ENCODE peak calls at places on chromosome 7, in eight cellular contexts. K is NCI-H1105 treated with DMSO at 0.1 percent for 48 hours; S is body of pancreas; B is GM23338; Z is colonic mucosa; G is small intestine; A is activated CD8-positive, alpha-beta T cell treated with anti-CD3 and anti-CD28 coated beads for 36 hours; F is activated CD4-positive, alpha-beta T cell treated with anti-CD3 and anti-CD28 coated beads for 48 hours. M is an unnamed sample.

GRCh38 chr7:142153400-142153799 is 41.9 kb downstream of the MGAM2 start:
- DNase-seq in K (no peak), S (peak), B (no peak), Z (no peak), G (peak), A (no peak), F (peak), M (peak)

GRCh38 chr7:128405345-128406146 is 4.2 kb downstream of the IMPDH1 start:
- DNase-seq in K (peak), S (peak), B (peak), Z (peak), G (peak), A (peak), F (peak), M (peak)

GRCh38 chr7:128713794-128714193 is 25.4 kb upstream of the CALU start:
- DNase-seq in K (no peak), S (no peak), B (no peak), Z (no peak), G (no peak), A (no peak), F (no peak), M (no peak)

GRCh38 chr7:143979999-143980398 is 20.1 kb upstream of the OR6B1 start:
- DNase-seq in K (no peak), S (no peak), B (no peak), Z (no peak), G (no peak), A (no peak), F (no peak), M (no peak)

GRCh38 chr7:42549212-42549611 is 312.2 kb upstream of the GLI3 start:
- DNase-seq in K (no peak), S (no peak), B (no peak), Z (no peak), G (no peak), A (no peak), F (no peak), M (no peak)

GRCh38 chr7:2032030-2032875 is 200.5 kb downstream of the MAD1L1 start:
- DNase-seq in K (no peak), S (no peak), B (no peak), Z (no peak), G (no peak), A (peak), F (no peak), M (no peak)

GRCh38 chr7:113392841-113393540 is 274.6 kb upstream of the SMIM30 start:
- DNase-seq in K (no peak), S (no peak), B (no peak), Z (no peak), G (no peak), A (no peak), F (no peak), M (no peak)

GRCh38 chr7:116252249-116252648 is 41.9 kb downstream of the TES start:
- DNase-seq in K (no peak), S (no peak), B (no peak), Z (no peak), G (no peak), A (no peak), F (no peak), M (no peak)

GRCh38 chr7:106062006-106062405 is 50.1 kb downstream of the SYPL1 start:
- DNase-seq in K (no peak), S (no peak), B (no peak), Z (peak), G (no peak), A (no peak), F (no peak), M (no peak)

GRCh38 chr7:143367972-143368371 is 5.5 kb upstream of the FAM131B start:
- DNase-seq in K (no peak), S (peak), B (no peak), Z (peak), G (peak), A (no peak), F (no peak), M (no peak)

GRCh38 chr7:30430777-30431176 is 47.8 kb downstream of the NOD1 start:
- DNase-seq in K (no peak), S (no peak), B (no peak), Z (no peak), G (no peak), A (no peak), F (no peak), M (no peak)

GRCh38 chr7:27134392-27134791 is 3.8 kb upstream of the HOXA4 start:
- DNase-seq in K (no peak), S (no peak), B (no peak), Z (peak), G (no peak), A (peak), F (no peak), M (no peak)

GRCh38 chr7:34123316-34123715 is 218.0 kb downstream of the BMPER start:
- DNase-seq in K (no peak), S (no peak), B (no peak), Z (no peak), G (no peak), A (no peak), F (no peak), M (no peak)

GRCh38 chr7:17147409-17147808 is 151.0 kb upstream of the AHR start:
- DNase-seq in K (no peak), S (no peak), B (no peak), Z (no peak), G (no peak), A (no peak), F (no peak), M (no peak)

GRCh38 chr7:116591202-116592040 is 66.6 kb downstream of the CAV1 start:
- DNase-seq in K (peak), S (no peak), B (peak), Z (no peak), G (peak), A (no peak), F (no peak), M (no peak)

GRCh38 chr7:22723171-22723601 is 3.8 kb upstream of the IL6 start:
- DNase-seq in K (no peak), S (peak), B (no peak), Z (peak), G (no peak), A (no peak), F (no peak), M (no peak)

GRCh38 chr7:113087278-113087998 is 811 bp upstream of the GPR85 start:
- DNase-seq in K (no peak), S (no peak), B (peak), Z (no peak), G (peak), A (no peak), F (no peak), M (peak)

GRCh38 chr7:24052572-24053223 is 231.3 kb upstream of the NPY start:
- DNase-seq in K (peak), S (no peak), B (no peak), Z (no peak), G (peak), A (peak), F (no peak), M (no peak)

GRCh38 chr7:18583305-18583704 is 87.8 kb downstream of the HDAC9 start:
- DNase-seq in K (no peak), S (no peak), B (no peak), Z (no peak), G (no peak), A (no peak), F (no peak), M (no peak)

GRCh38 chr7:133857376-133858119 is 269.6 kb upstream of the LRGUK start:
- DNase-seq in K (no peak), S (no peak), B (no peak), Z (no peak), G (no peak), A (no peak), F (no peak), M (no peak)

GRCh38 chr7:135467207-135467711 is 42.6 kb downstream of the CNOT4 start:
- DNase-seq in K (no peak), S (no peak), B (no peak), Z (no peak), G (peak), A (no peak), F (no peak), M (no peak)

GRCh38 chr7:148607151-148607661 is 16.6 kb downstream of the C7orf33 start:
- DNase-seq in K (no peak), S (no peak), B (peak), Z (no peak), G (no peak), A (no peak), F (no peak), M (no peak)

GRCh38 chr7:130296221-130296951 is 3.4 kb downstream of the CPA4 start:
- DNase-seq in K (no peak), S (no peak), B (no peak), Z (no peak), G (no peak), A (no peak), F (no peak), M (no peak)

GRCh38 chr7:105934577-105935185 is 28.4 kb upstream of the CDHR3 start:
- DNase-seq in K (peak), S (peak), B (peak), Z (no peak), G (peak), A (peak), F (no peak), M (peak)

GRCh38 chr7:99597762-99598501 is at the start of gene TMEM225B:
- DNase-seq in K (no peak), S (no peak), B (peak), Z (no peak), G (no peak), A (peak), F (peak), M (no peak)

GRCh38 chr7:155644971-155645509 is 579 bp downstream of the RBM33 start:
- DNase-seq in K (peak), S (peak), B (peak), Z (peak), G (peak), A (peak), F (peak), M (peak)

GRCh38 chr7:3007696-3008095 is 36.0 kb downstream of the CARD11 start:
- DNase-seq in K (no peak), S (no peak), B (no peak), Z (no peak), G (no peak), A (no peak), F (no peak), M (no peak)

GRCh38 chr7:41538810-41539724 is 163.8 kb downstream of the INHBA start:
- DNase-seq in K (no peak), S (no peak), B (peak), Z (no peak), G (no peak), A (no peak), F (no peak), M (no peak)

GRCh38 chr7:37284805-37285211 is 163.9 kb downstream of the ELMO1 start:
- DNase-seq in K (peak), S (peak), B (peak), Z (peak), G (peak), A (peak), F (peak), M (peak)

GRCh38 chr7:49773082-49773938 is at the start of gene VWC2:
- DNase-seq in K (no peak), S (no peak), B (peak), Z (no peak), G (no peak), A (no peak), F (no peak), M (no peak)

GRCh38 chr7:93015193-93016084 is 102.3 kb downstream of the SAMD9 start:
- DNase-seq in K (no peak), S (no peak), B (no peak), Z (no peak), G (no peak), A (no peak), F (no peak), M (no peak)

GRCh38 chr7:35805876-35806275 is 5.0 kb downstream of the SEPTIN7 start:
- DNase-seq in K (no peak), S (no peak), B (no peak), Z (no peak), G (no peak), A (peak), F (no peak), M (no peak)

GRCh38 chr7:26052721-26053120 is 99.3 kb upstream of the NFE2L3 start:
- DNase-seq in K (no peak), S (no peak), B (no peak), Z (no peak), G (no peak), A (no peak), F (no peak), M (no peak)

GRCh38 chr7:53485354-53485753 is 449.9 kb downstream of the POM121L12 start:
- DNase-seq in K (no peak), S (no peak), B (no peak), Z (no peak), G (no peak), A (no peak), F (no peak), M (no peak)

GRCh38 chr7:146366938-146367337 is 250.3 kb downstream of the CNTNAP2 start:
- DNase-seq in K (no peak), S (no peak), B (no peak), Z (no peak), G (no peak), A (no peak), F (no peak), M (no peak)

GRCh38 chr7:106050002-106050742 is 61.9 kb downstream of the SYPL1 start:
- DNase-seq in K (no peak), S (no peak), B (no peak), Z (no peak), G (no peak), A (no peak), F (no peak), M (no peak)

GRCh38 chr7:156907656-156908055 is 14.7 kb upstream of the LMBR1 start:
- DNase-seq in K (no peak), S (no peak), B (no peak), Z (no peak), G (no peak), A (no peak), F (no peak), M (no peak)

GRCh38 chr7:101754432-101755159 is 62.8 kb upstream of the CUX1 start:
- DNase-seq in K (no peak), S (no peak), B (no peak), Z (no peak), G (peak), A (no peak), F (peak), M (peak)

M was measured in HEK293T.